ENCODE peak calls at places on chromosomes 7 and 10, in six cellular contexts. X, Z, G, T, V and K are unnamed samples.

GRCh38 chr7:83096065-83096580 is 66.6 kb downstream of the PCLO start:
- DNase-seq in X (no peak), Z (no peak), G (no peak), T (no peak), V (no peak), K (no peak)

GRCh38 chr10:680146-680545 is 9.3 kb downstream of the DIP2C start:
- DNase-seq in X (no peak), Z (no peak), G (no peak), T (no peak), V (no peak), K (no peak)

GRCh38 chr7:78139335-78139734 is 340.8 kb downstream of the PHTF2 start:
- DNase-seq in X (no peak), Z (no peak), G (no peak), T (no peak), V (no peak), K (no peak)

GRCh38 chr10:116427671-116428070 is at the start of gene PNLIPRP3:
- DNase-seq in X (no peak), Z (no peak), G (no peak), T (no peak), V (no peak), K (no peak)

GRCh38 chr10:101682172-101682825 is 12.7 kb downstream of the FBXW4 start:
- DNase-seq in X (no peak), Z (no peak), G (no peak), T (no peak), V (no peak), K (no peak)

GRCh38 chr10:118983263-118983662 is 46.3 kb upstream of the NANOS1 start:
- DNase-seq in X (no peak), Z (no peak), G (no peak), T (peak), V (no peak), K (no peak)

GRCh38 chr7:24197852-24198251 is 86.1 kb upstream of the NPY start:
- DNase-seq in X (no peak), Z (no peak), G (no peak), T (no peak), V (no peak), K (no peak)

GRCh38 chr10:90917231-90917967 is 3.5 kb downstream of the ANKRD1 start:
- DNase-seq in X (no peak), Z (no peak), G (no peak), T (no peak), V (no peak), K (no peak)

GRCh38 chr10:88819290-88819689 is 16.8 kb downstream of the LIPM start:
- DNase-seq in X (no peak), Z (no peak), G (no peak), T (no peak), V (no peak), K (no peak)

GRCh38 chr10:87733081-87733480 is 73.4 kb downstream of the PAPSS2 start:
- DNase-seq in X (no peak), Z (no peak), G (no peak), T (no peak), V (no peak), K (no peak)

GRCh38 chr10:121928528-121928884 is 675 bp upstream of the ATE1 start:
- DNase-seq in X (no peak), Z (peak), G (no peak), T (peak), V (no peak), K (no peak)

GRCh38 chr7:40095695-40096327 is 38.6 kb downstream of the MPLKIP start:
- DNase-seq in X (no peak), Z (no peak), G (no peak), T (no peak), V (no peak), K (no peak)
- TF ChIP-seq EP300 in X (no peak), Z (no peak), G (no peak), T (no peak), V (no peak), K (no peak)

GRCh38 chr7:27991006-27991528 is 189.5 kb downstream of the JAZF1 start:
- DNase-seq in X (no peak), Z (no peak), G (no peak), T (no peak), V (no peak), K (no peak)

GRCh38 chr7:27992755-27993478 is 187.7 kb downstream of the JAZF1 start:
- DNase-seq in X (no peak), Z (no peak), G (no peak), T (no peak), V (no peak), K (no peak)

GRCh38 chr7:27995228-27995627 is 185.4 kb downstream of the JAZF1 start:
- DNase-seq in X (no peak), Z (no peak), G (no peak), T (no peak), V (no peak), K (no peak)

GRCh38 chr7:27994639-27995038 is 186.0 kb downstream of the JAZF1 start:
- DNase-seq in X (no peak), Z (no peak), G (no peak), T (no peak), V (peak), K (no peak)

GRCh38 chr7:27992092-27992491 is 188.5 kb downstream of the JAZF1 start:
- DNase-seq in X (no peak), Z (no peak), G (no peak), T (no peak), V (no peak), K (no peak)
- TF ChIP-seq EP300 in X (no peak), Z (no peak), G (no peak), T (no peak), V (no peak), K (no peak)

DNA sequence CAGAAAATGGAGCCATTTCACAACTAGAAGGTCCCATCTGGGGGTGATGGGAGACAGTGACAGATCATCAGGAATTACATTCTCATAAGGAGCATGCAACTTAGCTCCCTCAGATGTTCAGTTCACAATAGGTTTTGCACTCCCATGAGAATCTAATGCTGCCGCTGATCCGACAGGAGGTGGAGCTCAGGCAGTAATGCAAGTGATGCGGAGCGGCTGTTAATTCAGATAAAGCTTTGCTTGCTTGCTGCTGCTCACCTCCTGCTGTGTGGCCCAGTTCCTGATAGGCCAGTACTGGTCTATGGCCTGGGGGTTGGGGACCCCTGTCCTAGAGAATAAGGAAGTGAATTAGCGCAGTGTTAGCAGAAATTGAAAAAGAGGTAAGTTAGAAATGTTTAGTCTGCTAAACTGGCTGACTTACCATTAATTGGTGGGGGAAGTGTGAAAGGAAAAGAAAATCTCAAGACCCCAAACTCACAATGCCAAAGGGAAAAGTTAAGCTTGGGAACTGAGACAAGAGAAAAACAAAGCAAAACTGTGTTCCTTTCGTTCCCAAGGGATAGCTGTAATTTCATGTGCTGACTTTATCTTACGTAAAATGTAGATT is 76.4 kb downstream of the LYZL2 start:
- DNase-seq in X (no peak), Z (no peak), G (no peak), T (no peak), V (no peak), K (no peak)
- TF ChIP-seq EP300 in X (no peak), Z (no peak), G (no peak), T (no peak), V (no peak), K (no peak)

DNA sequence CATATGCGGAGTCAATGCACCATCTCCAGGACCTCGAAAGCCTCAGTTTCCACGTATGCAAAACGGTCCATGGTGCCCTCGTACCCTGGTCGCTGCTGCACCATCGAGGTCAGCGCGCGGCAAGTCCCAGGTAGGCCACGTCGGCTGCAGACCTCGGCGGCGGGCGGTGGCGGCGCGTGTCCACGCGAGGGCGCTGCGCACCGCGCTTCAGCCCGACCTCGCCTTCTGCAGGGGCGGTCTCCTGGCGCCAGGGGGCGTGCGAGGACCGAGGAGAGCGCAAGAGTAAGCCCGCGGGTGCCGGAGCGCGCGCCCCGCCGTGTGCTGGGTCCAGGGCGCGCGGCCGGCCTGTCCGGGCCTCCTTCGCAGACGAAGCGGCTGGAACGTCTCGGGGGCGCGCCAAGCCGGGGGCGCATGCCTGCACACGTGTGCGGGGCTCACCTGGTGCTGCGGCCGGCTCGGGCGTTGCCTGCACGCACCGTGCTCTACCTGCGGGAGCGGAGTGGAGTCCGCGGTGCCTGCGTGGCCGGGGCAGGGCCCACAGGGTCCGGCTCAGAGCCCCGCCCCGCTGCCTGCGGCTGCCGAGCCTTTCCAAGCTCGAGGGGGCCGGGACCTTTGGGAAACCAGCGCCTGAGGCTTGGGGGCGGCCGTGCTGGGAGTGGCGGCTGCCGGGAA is 54.0 kb downstream of the GLRX3 start:
- DNase-seq in X (peak), Z (peak), G (peak), T (peak), V (peak), K (peak)
- TF ChIP-seq EP300 in X (no peak), Z (no peak), G (no peak), T (no peak), V (no peak), K (no peak)

GRCh38 chr10:114746531-114746930 is 75.0 kb upstream of the FHIP2A start:
- DNase-seq in X (no peak), Z (no peak), G (no peak), T (no peak), V (no peak), K (no peak)
- TF ChIP-seq EP300 in X (no peak), Z (no peak), G (no peak), T (no peak), V (no peak), K (no peak)

GRCh38 chr7:128452552-128452951 is 3.1 kb upstream of the HILPDA start:
- DNase-seq in X (no peak), Z (no peak), G (no peak), T (no peak), V (no peak), K (no peak)

GRCh38 chr7:128458956-128459355 is 3.3 kb downstream of the HILPDA start:
- DNase-seq in X (no peak), Z (no peak), G (no peak), T (no peak), V (no peak), K (no peak)

GRCh38 chr7:128453836-128454804 is 1.6 kb upstream of the HILPDA start:
- DNase-seq in X (peak), Z (no peak), G (no peak), T (peak), V (peak), K (peak)

GRCh38 chr7:128454808-128455555 is 696 bp upstream of the HILPDA start:
- DNase-seq in X (no peak), Z (no peak), G (peak), T (no peak), V (no peak), K (no peak)

DNA sequence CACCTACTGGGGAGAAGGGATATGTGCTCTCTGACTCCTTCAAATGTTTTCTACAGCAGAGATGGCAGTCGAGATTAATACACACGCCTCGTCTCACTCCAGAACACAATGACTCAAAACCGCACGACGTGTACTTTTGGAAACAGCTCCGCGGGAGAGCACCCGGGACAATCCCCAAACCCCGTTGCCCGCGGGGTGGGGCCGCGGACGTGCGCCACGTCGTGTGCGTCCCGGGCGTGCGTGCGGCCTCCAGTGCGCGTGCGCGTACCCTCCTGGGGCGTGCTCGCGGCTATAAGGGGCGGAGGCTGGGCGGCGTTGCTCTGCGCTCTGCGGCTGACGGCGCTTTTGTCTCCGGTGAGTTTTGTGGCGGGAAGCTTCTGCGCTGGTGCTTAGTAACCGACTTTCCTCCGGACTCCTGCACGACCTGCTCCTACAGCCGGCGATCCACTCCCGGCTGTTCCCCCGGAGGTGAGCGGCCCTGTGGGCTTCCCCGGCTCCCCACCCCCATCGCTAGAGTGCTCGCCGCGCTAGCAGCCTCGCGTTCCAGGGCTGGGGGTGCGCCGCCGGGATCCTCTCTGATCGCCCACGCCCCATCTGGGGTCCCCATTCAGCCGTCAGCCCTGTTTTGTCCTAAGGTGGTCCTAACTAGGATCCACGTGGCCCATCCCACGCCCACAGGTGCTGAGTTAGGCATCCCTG is at the start of gene HILPDA:
- DNase-seq in X (peak), Z (peak), G (peak), T (peak), V (peak), K (peak)
- TF ChIP-seq EP300 in X (peak), Z (no peak), G (no peak), T (no peak), V (no peak), K (peak)

GRCh38 chr10:22631646-22632278 is 82.6 kb downstream of the PIP4K2A start:
- DNase-seq in X (no peak), Z (no peak), G (no peak), T (no peak), V (no peak), K (no peak)
- TF ChIP-seq EP300 in X (no peak), Z (no peak), G (no peak), T (no peak), V (no peak), K (no peak)